ENCODE peak calls at places on chromosomes 12 and 14, in six cellular contexts. One of them, this sample, is unnamed.

GRCh38 chr12:46888568-46888967 is 62.8 kb upstream of the SLC38A4 start:
- DNase-seq in activated T-helper 9 cell treated with anti-CD3 and anti-CD28 coated beads, Interleukin-2, amount 50 U/mL, for 16 hours: no peak
- DNase-seq in head of caudate nucleus: no peak
- DNase-seq in HCEC 1CT: no peak
- DNase-seq in COR-L47: no peak
- DNase-seq in Right ventricle myocardium superior: no peak
- DNase-seq in this sample: no peak

GRCh38 chr14:97592341-97592980 is 795.3 kb downstream of the VRK1 start:
- DNase-seq in activated T-helper 9 cell treated with anti-CD3 and anti-CD28 coated beads, Interleukin-2, amount 50 U/mL, for 16 hours: no peak
- DNase-seq in head of caudate nucleus: no peak
- DNase-seq in HCEC 1CT: no peak
- DNase-seq in COR-L47: no peak
- DNase-seq in Right ventricle myocardium superior: no peak
- DNase-seq in this sample: no peak

GRCh38 chr12:56990648-56991318 is 15.6 kb downstream of the ZBTB39 start:
- DNase-seq in activated T-helper 9 cell treated with anti-CD3 and anti-CD28 coated beads, Interleukin-2, amount 50 U/mL, for 16 hours: no peak
- DNase-seq in head of caudate nucleus: no peak
- DNase-seq in HCEC 1CT: no peak
- DNase-seq in COR-L47: no peak
- DNase-seq in Right ventricle myocardium superior: no peak
- DNase-seq in this sample: no peak

GRCh38 chr12:119008691-119009221 is 27.4 kb downstream of the SRRM4 start:
- DNase-seq in activated T-helper 9 cell treated with anti-CD3 and anti-CD28 coated beads, Interleukin-2, amount 50 U/mL, for 16 hours: no peak
- DNase-seq in head of caudate nucleus: no peak
- DNase-seq in HCEC 1CT: no peak
- DNase-seq in COR-L47: no peak
- DNase-seq in Right ventricle myocardium superior: no peak
- DNase-seq in this sample: no peak

GRCh38 chr12:119369907-119370546 is 35.5 kb downstream of the CCDC60 start:
- DNase-seq in activated T-helper 9 cell treated with anti-CD3 and anti-CD28 coated beads, Interleukin-2, amount 50 U/mL, for 16 hours: no peak
- DNase-seq in head of caudate nucleus: no peak
- DNase-seq in HCEC 1CT: no peak
- DNase-seq in COR-L47: peak
- DNase-seq in Right ventricle myocardium superior: no peak
- DNase-seq in this sample: no peak

GRCh38 chr14:20848955-20849570 is 42.1 kb upstream of the RNASE3 start:
- DNase-seq in activated T-helper 9 cell treated with anti-CD3 and anti-CD28 coated beads, Interleukin-2, amount 50 U/mL, for 16 hours: no peak
- DNase-seq in head of caudate nucleus: peak
- DNase-seq in HCEC 1CT: no peak
- DNase-seq in COR-L47: no peak
- DNase-seq in Right ventricle myocardium superior: no peak
- DNase-seq in this sample: no peak

GRCh38 chr12:19576421-19576925 is 137.2 kb downstream of the AEBP2 start:
- DNase-seq in activated T-helper 9 cell treated with anti-CD3 and anti-CD28 coated beads, Interleukin-2, amount 50 U/mL, for 16 hours: no peak
- DNase-seq in head of caudate nucleus: no peak
- DNase-seq in HCEC 1CT: no peak
- DNase-seq in COR-L47: no peak
- DNase-seq in Right ventricle myocardium superior: no peak
- DNase-seq in this sample: no peak

GRCh38 chr14:50964683-50965390 is 20.6 kb upstream of the PYGL start:
- DNase-seq in activated T-helper 9 cell treated with anti-CD3 and anti-CD28 coated beads, Interleukin-2, amount 50 U/mL, for 16 hours: no peak
- DNase-seq in head of caudate nucleus: no peak
- DNase-seq in HCEC 1CT: peak
- DNase-seq in COR-L47: peak
- DNase-seq in Right ventricle myocardium superior: no peak
- DNase-seq in this sample: peak

GRCh38 chr12:93042283-93042682 is 113.2 kb upstream of the EEA1 start:
- DNase-seq in activated T-helper 9 cell treated with anti-CD3 and anti-CD28 coated beads, Interleukin-2, amount 50 U/mL, for 16 hours: no peak
- DNase-seq in head of caudate nucleus: no peak
- DNase-seq in HCEC 1CT: no peak
- DNase-seq in COR-L47: no peak
- DNase-seq in Right ventricle myocardium superior: no peak
- DNase-seq in this sample: no peak

GRCh38 chr12:27984275-27984674 is 11.7 kb upstream of the PTHLH start:
- DNase-seq in activated T-helper 9 cell treated with anti-CD3 and anti-CD28 coated beads, Interleukin-2, amount 50 U/mL, for 16 hours: no peak
- DNase-seq in head of caudate nucleus: no peak
- DNase-seq in HCEC 1CT: peak
- DNase-seq in COR-L47: no peak
- DNase-seq in Right ventricle myocardium superior: no peak
- DNase-seq in this sample: peak

GRCh38 chr14:35879654-35880249 is 53.6 kb downstream of the BRMS1L start:
- DNase-seq in activated T-helper 9 cell treated with anti-CD3 and anti-CD28 coated beads, Interleukin-2, amount 50 U/mL, for 16 hours: no peak
- DNase-seq in head of caudate nucleus: no peak
- DNase-seq in HCEC 1CT: peak
- DNase-seq in COR-L47: no peak
- DNase-seq in Right ventricle myocardium superior: no peak
- DNase-seq in this sample: no peak

GRCh38 chr12:97308576-97309198 is 153.9 kb upstream of the RMST start:
- DNase-seq in activated T-helper 9 cell treated with anti-CD3 and anti-CD28 coated beads, Interleukin-2, amount 50 U/mL, for 16 hours: no peak
- DNase-seq in head of caudate nucleus: no peak
- DNase-seq in HCEC 1CT: peak
- DNase-seq in COR-L47: peak
- DNase-seq in Right ventricle myocardium superior: no peak
- DNase-seq in this sample: peak

GRCh38 chr12:126518596-126519200 is 1453.5 kb downstream of the AACS start:
- DNase-seq in activated T-helper 9 cell treated with anti-CD3 and anti-CD28 coated beads, Interleukin-2, amount 50 U/mL, for 16 hours: no peak
- DNase-seq in head of caudate nucleus: no peak
- DNase-seq in HCEC 1CT: no peak
- DNase-seq in COR-L47: no peak
- DNase-seq in Right ventricle myocardium superior: no peak
- DNase-seq in this sample: peak

GRCh38 chr12:113127791-113128199 is 7.8 kb downstream of the RASAL1 start:
- DNase-seq in activated T-helper 9 cell treated with anti-CD3 and anti-CD28 coated beads, Interleukin-2, amount 50 U/mL, for 16 hours: no peak
- DNase-seq in head of caudate nucleus: no peak
- DNase-seq in HCEC 1CT: no peak
- DNase-seq in COR-L47: no peak
- DNase-seq in Right ventricle myocardium superior: peak
- DNase-seq in this sample: no peak

This sample was measured in foreskin fibroblast.